ENCODE peak calls at places on chromosomes 5 and 9, in seven cellular contexts. One of them, this sample, is unnamed.

GRCh38 chr5:142319105-142319504 is 5.7 kb downstream of the SPRY4 start:
- DNase-seq in NCI-H1436: no peak
- DNase-seq in H4: no peak
- DNase-seq in kidney epithelial cell: no peak
- DNase-seq in HS-27A: no peak
- DNase-seq in frontal cortex: no peak
- DNase-seq in naive thymus-derived CD8-positive, alpha-beta T cell: no peak
- DNase-seq in this sample: no peak

GRCh38 chr5:109250080-109250479 is 159.7 kb downstream of the PJA2 start:
- DNase-seq in naive thymus-derived CD8-positive, alpha-beta T cell: no peak
- DNase-seq in kidney epithelial cell: no peak
- DNase-seq in HS-27A: no peak
- DNase-seq in H4: no peak
- DNase-seq in NCI-H1436: no peak
- DNase-seq in frontal cortex: no peak
- DNase-seq in this sample: no peak

GRCh38 chr5:155189981-155190380 is 176.4 kb downstream of the KIF4B start:
- DNase-seq in naive thymus-derived CD8-positive, alpha-beta T cell: no peak
- DNase-seq in HS-27A: no peak
- DNase-seq in frontal cortex: no peak
- DNase-seq in H4: no peak
- DNase-seq in NCI-H1436: peak; percentile 49
- DNase-seq in kidney epithelial cell: no peak
- DNase-seq in this sample: no peak

GRCh38 chr5:83877911-83878706 is 157.5 kb upstream of the HAPLN1 start:
- DNase-seq in HS-27A: no peak
- DNase-seq in H4: peak; percentile 16
- DNase-seq in frontal cortex: no peak
- DNase-seq in kidney epithelial cell: no peak
- DNase-seq in naive thymus-derived CD8-positive, alpha-beta T cell: no peak
- DNase-seq in NCI-H1436: no peak
- DNase-seq in this sample: no peak

GRCh38 chr5:26323794-26324193 is 714.6 kb downstream of the CDH9 start:
- DNase-seq in frontal cortex: no peak
- DNase-seq in H4: no peak
- DNase-seq in HS-27A: no peak
- DNase-seq in NCI-H1436: no peak
- DNase-seq in naive thymus-derived CD8-positive, alpha-beta T cell: no peak
- DNase-seq in kidney epithelial cell: no peak
- DNase-seq in this sample: no peak

GRCh38 chr5:96984506-96985192 is 48.8 kb downstream of the LNPEP start:
- DNase-seq in frontal cortex: no peak
- DNase-seq in NCI-H1436: no peak
- DNase-seq in naive thymus-derived CD8-positive, alpha-beta T cell: no peak
- DNase-seq in HS-27A: no peak
- DNase-seq in kidney epithelial cell: no peak
- DNase-seq in H4: peak; percentile 20
- DNase-seq in this sample: no peak

GRCh38 chr9:73805111-73805510 is 653.4 kb downstream of the ANXA1 start:
- DNase-seq in frontal cortex: no peak
- DNase-seq in H4: no peak
- DNase-seq in kidney epithelial cell: no peak
- DNase-seq in HS-27A: no peak
- DNase-seq in naive thymus-derived CD8-positive, alpha-beta T cell: no peak
- DNase-seq in NCI-H1436: no peak
- DNase-seq in this sample: no peak

GRCh38 chr5:106292654-106293053 is 1378.1 kb downstream of the EFNA5 start:
- DNase-seq in naive thymus-derived CD8-positive, alpha-beta T cell: no peak
- DNase-seq in HS-27A: peak; percentile 26
- DNase-seq in NCI-H1436: no peak
- DNase-seq in H4: no peak
- DNase-seq in kidney epithelial cell: no peak
- DNase-seq in frontal cortex: no peak
- DNase-seq in this sample: no peak

GRCh38 chr9:124475158-124475867 is 25.1 kb downstream of the ADGRD2 start:
- DNase-seq in NCI-H1436: no peak
- DNase-seq in kidney epithelial cell: no peak
- DNase-seq in HS-27A: no peak
- DNase-seq in H4: no peak
- DNase-seq in naive thymus-derived CD8-positive, alpha-beta T cell: no peak
- DNase-seq in frontal cortex: no peak
- DNase-seq in this sample: no peak

GRCh38 chr5:4906821-4907220 is 233.3 kb upstream of the ADAMTS16 start:
- DNase-seq in frontal cortex: no peak
- DNase-seq in H4: no peak
- DNase-seq in kidney epithelial cell: no peak
- DNase-seq in HS-27A: no peak
- DNase-seq in naive thymus-derived CD8-positive, alpha-beta T cell: no peak
- DNase-seq in NCI-H1436: no peak
- DNase-seq in this sample: no peak

GRCh38 chr9:70477907-70478480 is 63.5 kb upstream of the KLF9 start:
- DNase-seq in HS-27A: no peak
- DNase-seq in NCI-H1436: no peak
- DNase-seq in H4: no peak
- DNase-seq in frontal cortex: no peak
- DNase-seq in naive thymus-derived CD8-positive, alpha-beta T cell: no peak
- DNase-seq in kidney epithelial cell: no peak
- DNase-seq in this sample: no peak